ENCODE peak calls at places on chromosomes 5 and 9, in five cellular contexts. One of them, this sample, is unnamed.

GRCh38 chr9:83012160-83012559 is 50.8 kb downstream of the RASEF start:
- DNase-seq in neural crest cell: no peak
- DNase-seq in RWPE2: no peak
- DNase-seq in AG09319: no peak
- DNase-seq in left ventricle myocardium inferior: no peak
- DNase-seq in this sample: no peak

GRCh38 chr5:72417333-72418062 is 89.7 kb downstream of the ZNF366 start:
- DNase-seq in RWPE2: no peak
- DNase-seq in AG09319: no peak
- DNase-seq in neural crest cell: no peak
- DNase-seq in left ventricle myocardium inferior: no peak
- DNase-seq in this sample: no peak

GRCh38 chr9:130432362-130432761 is 12.4 kb upstream of the ASS1 start:
- DNase-seq in left ventricle myocardium inferior: no peak
- DNase-seq in neural crest cell: no peak
- DNase-seq in RWPE2: no peak
- DNase-seq in AG09319: no peak
- DNase-seq in this sample: no peak

GRCh38 chr5:92372766-92373165 is 989.6 kb upstream of the ARRDC3 start:
- DNase-seq in RWPE2: no peak
- DNase-seq in AG09319: no peak
- DNase-seq in neural crest cell: no peak
- DNase-seq in left ventricle myocardium inferior: no peak
- DNase-seq in this sample: no peak

GRCh38 chr9:86354048-86354881 is at the start of gene TUT7:
- DNase-seq in left ventricle myocardium inferior: peak; percentile 95
- DNase-seq in RWPE2: peak; percentile 93
- DNase-seq in neural crest cell: peak; percentile 94
- DNase-seq in AG09319: peak; percentile 85
- DNase-seq in this sample: peak; percentile 81

GRCh38 chr9:126805546-126806262 is 864 bp downstream of the ZBTB43 start:
- DNase-seq in AG09319: no peak
- DNase-seq in RWPE2: no peak
- DNase-seq in neural crest cell: no peak
- DNase-seq in left ventricle myocardium inferior: peak; percentile 61
- DNase-seq in this sample: no peak

GRCh38 chr9:137242329-137243204 is 1.5 kb downstream of the TUBB4B start:
- DNase-seq in RWPE2: no peak
- DNase-seq in left ventricle myocardium inferior: no peak
- DNase-seq in AG09319: no peak
- DNase-seq in neural crest cell: no peak
- DNase-seq in this sample: no peak

GRCh38 chr5:131272365-131273123 is 8.7 kb downstream of the CDC42SE2 start:
- DNase-seq in neural crest cell: no peak
- DNase-seq in RWPE2: no peak
- DNase-seq in AG09319: no peak
- DNase-seq in left ventricle myocardium inferior: no peak
- DNase-seq in this sample: no peak

GRCh38 chr9:113913426-113914195 is 37.5 kb downstream of the ZNF618 start:
- DNase-seq in AG09319: no peak
- DNase-seq in neural crest cell: no peak
- DNase-seq in RWPE2: no peak
- DNase-seq in left ventricle myocardium inferior: no peak
- DNase-seq in this sample: no peak

GRCh38 chr5:66843065-66843464 is 246.9 kb downstream of the MAST4 start:
- DNase-seq in left ventricle myocardium inferior: no peak
- DNase-seq in neural crest cell: no peak
- DNase-seq in RWPE2: no peak
- DNase-seq in AG09319: no peak
- DNase-seq in this sample: no peak

GRCh38 chr9:127159949-127160610 is 37.6 kb upstream of the ANGPTL2 start:
- DNase-seq in neural crest cell: no peak
- DNase-seq in left ventricle myocardium inferior: no peak
- DNase-seq in AG09319: no peak
- DNase-seq in RWPE2: no peak
- DNase-seq in this sample: no peak

GRCh38 chr5:74595143-74595915 is 45.2 kb downstream of the ENC1 start:
- DNase-seq in left ventricle myocardium inferior: no peak
- DNase-seq in AG09319: no peak
- DNase-seq in RWPE2: no peak
- DNase-seq in neural crest cell: no peak
- DNase-seq in this sample: no peak

GRCh38 chr5:6461006-6461405 is 12.3 kb downstream of the UBE2QL1 start:
- DNase-seq in RWPE2: no peak
- DNase-seq in AG09319: no peak
- DNase-seq in left ventricle myocardium inferior: no peak
- DNase-seq in neural crest cell: no peak
- DNase-seq in this sample: no peak

GRCh38 chr5:35854248-35854647 is 2.4 kb upstream of the IL7R start:
- DNase-seq in RWPE2: no peak
- DNase-seq in left ventricle myocardium inferior: no peak
- DNase-seq in AG09319: no peak
- DNase-seq in neural crest cell: no peak
- DNase-seq in this sample: no peak

GRCh38 chr9:135240222-135240621 is 152.8 kb downstream of the OLFM1 start:
- DNase-seq in neural crest cell: no peak
- DNase-seq in RWPE2: peak; percentile 15
- DNase-seq in AG09319: no peak
- DNase-seq in left ventricle myocardium inferior: no peak
- DNase-seq in this sample: peak; percentile 4

GRCh38 chr5:850511-851006 is at the start of gene ZDHHC11:
- DNase-seq in left ventricle myocardium inferior: peak; percentile 73
- DNase-seq in RWPE2: peak; percentile 64
- DNase-seq in neural crest cell: peak; percentile 44
- DNase-seq in AG09319: no peak
- DNase-seq in this sample: no peak

GRCh38 chr9:91119147-91119546 is 242.6 kb downstream of the AUH start:
- DNase-seq in neural crest cell: no peak
- DNase-seq in left ventricle myocardium inferior: no peak
- DNase-seq in AG09319: no peak
- DNase-seq in RWPE2: no peak
- DNase-seq in this sample: no peak

GRCh38 chr5:11724947-11725346 is 179.3 kb downstream of the CTNND2 start:
- DNase-seq in AG09319: no peak
- DNase-seq in neural crest cell: no peak
- DNase-seq in RWPE2: no peak
- DNase-seq in left ventricle myocardium inferior: no peak
- DNase-seq in this sample: no peak

GRCh38 chr9:38689678-38690077 is 30.3 kb downstream of the FAM240B start:
- DNase-seq in RWPE2: no peak
- DNase-seq in AG09319: no peak
- DNase-seq in neural crest cell: peak; percentile 26
- DNase-seq in left ventricle myocardium inferior: no peak
- DNase-seq in this sample: no peak

GRCh38 chr9:93390953-93391515 is 60.5 kb upstream of the FAM120A start:
- DNase-seq in RWPE2: no peak
- DNase-seq in neural crest cell: no peak
- DNase-seq in left ventricle myocardium inferior: no peak
- DNase-seq in AG09319: no peak
- DNase-seq in this sample: no peak

GRCh38 chr9:112338561-112338960 is 5.1 kb upstream of the PTBP3 start:
- DNase-seq in AG09319: no peak
- DNase-seq in left ventricle myocardium inferior: no peak
- DNase-seq in RWPE2: no peak
- DNase-seq in neural crest cell: no peak
- DNase-seq in this sample: no peak

GRCh38 chr5:171521219-171521633 is 101.8 kb downstream of the FGF18 start:
- DNase-seq in AG09319: peak; percentile 80
- DNase-seq in RWPE2: peak; percentile 88
- DNase-seq in left ventricle myocardium inferior: no peak
- DNase-seq in neural crest cell: no peak
- DNase-seq in this sample: no peak

GRCh38 chr5:157470616-157471015 is 10.6 kb downstream of the NIPAL4 start:
- DNase-seq in neural crest cell: no peak
- DNase-seq in RWPE2: no peak
- DNase-seq in left ventricle myocardium inferior: no peak
- DNase-seq in AG09319: no peak
- DNase-seq in this sample: no peak

GRCh38 chr5:22058620-22059019 is 794.5 kb downstream of the CDH12 start:
- DNase-seq in RWPE2: no peak
- DNase-seq in neural crest cell: no peak
- DNase-seq in AG09319: no peak
- DNase-seq in left ventricle myocardium inferior: no peak
- DNase-seq in this sample: no peak

GRCh38 chr5:10735569-10736255 is 25.3 kb downstream of the DAP start:
- DNase-seq in left ventricle myocardium inferior: no peak
- DNase-seq in AG09319: no peak
- DNase-seq in RWPE2: no peak
- DNase-seq in neural crest cell: no peak
- DNase-seq in this sample: no peak

GRCh38 chr5:38265546-38266179 is 7.3 kb downstream of the EGFLAM start:
- DNase-seq in RWPE2: no peak
- DNase-seq in neural crest cell: peak; percentile 91
- DNase-seq in left ventricle myocardium inferior: peak; percentile 22
- DNase-seq in AG09319: peak; percentile 11
- DNase-seq in this sample: no peak

GRCh38 chr5:74622122-74622521 is 18.4 kb downstream of the ENC1 start:
- DNase-seq in neural crest cell: no peak
- DNase-seq in RWPE2: no peak
- DNase-seq in AG09319: no peak
- DNase-seq in left ventricle myocardium inferior: no peak
- DNase-seq in this sample: no peak

GRCh38 chr5:159601216-159601615 is 270.9 kb upstream of the IL12B start:
- DNase-seq in left ventricle myocardium inferior: no peak
- DNase-seq in neural crest cell: no peak
- DNase-seq in AG09319: no peak
- DNase-seq in RWPE2: no peak
- DNase-seq in this sample: no peak

GRCh38 chr5:180618830-180619562 is 27.7 kb upstream of the SCGB3A1 start:
- DNase-seq in RWPE2: no peak
- DNase-seq in left ventricle myocardium inferior: no peak
- DNase-seq in neural crest cell: peak; percentile 65
- DNase-seq in AG09319: no peak
- DNase-seq in this sample: peak; percentile 93
- TF ChIP-seq CTCF in RWPE2: peak; percentile 57
- TF ChIP-seq CTCF in left ventricle myocardium inferior: no peak
- TF ChIP-seq CTCF in neural crest cell: peak; percentile 69
- TF ChIP-seq CTCF in AG09319: peak; percentile 7
- TF ChIP-seq CTCF in this sample: peak; percentile 40

DNA sequence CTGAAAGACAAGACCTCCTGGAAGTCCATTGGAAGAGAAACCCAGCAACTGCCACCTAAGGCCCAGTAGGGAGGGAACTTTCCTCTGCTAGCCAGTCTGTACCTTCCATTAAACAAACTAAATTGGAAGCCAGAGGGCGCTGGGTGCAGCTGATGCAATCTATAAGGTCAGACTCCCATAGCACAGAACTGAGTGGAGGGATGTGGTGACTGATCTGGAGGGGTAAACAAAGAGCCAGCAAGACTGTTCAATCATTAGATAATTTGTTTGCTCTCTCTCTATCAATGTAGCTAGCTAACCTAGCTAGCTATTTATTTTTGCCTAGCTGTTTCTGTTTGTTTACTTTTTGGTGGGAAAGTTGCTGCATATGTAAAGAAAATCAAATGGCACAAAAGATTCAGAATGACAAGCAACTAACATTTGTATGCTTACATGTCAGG is 291.8 kb upstream of the DAB2 start:
- DNase-seq in left ventricle myocardium inferior: no peak
- DNase-seq in RWPE2: no peak
- DNase-seq in AG09319: peak; percentile 3
- DNase-seq in neural crest cell: peak; percentile 2
- DNase-seq in this sample: no peak
- TF ChIP-seq CTCF in left ventricle myocardium inferior: peak; percentile 34
- TF ChIP-seq CTCF in RWPE2: peak; percentile 81
- TF ChIP-seq CTCF in AG09319: peak; percentile 36
- TF ChIP-seq CTCF in neural crest cell: peak; percentile 46
- TF ChIP-seq CTCF in this sample: peak; percentile 42

DNA sequence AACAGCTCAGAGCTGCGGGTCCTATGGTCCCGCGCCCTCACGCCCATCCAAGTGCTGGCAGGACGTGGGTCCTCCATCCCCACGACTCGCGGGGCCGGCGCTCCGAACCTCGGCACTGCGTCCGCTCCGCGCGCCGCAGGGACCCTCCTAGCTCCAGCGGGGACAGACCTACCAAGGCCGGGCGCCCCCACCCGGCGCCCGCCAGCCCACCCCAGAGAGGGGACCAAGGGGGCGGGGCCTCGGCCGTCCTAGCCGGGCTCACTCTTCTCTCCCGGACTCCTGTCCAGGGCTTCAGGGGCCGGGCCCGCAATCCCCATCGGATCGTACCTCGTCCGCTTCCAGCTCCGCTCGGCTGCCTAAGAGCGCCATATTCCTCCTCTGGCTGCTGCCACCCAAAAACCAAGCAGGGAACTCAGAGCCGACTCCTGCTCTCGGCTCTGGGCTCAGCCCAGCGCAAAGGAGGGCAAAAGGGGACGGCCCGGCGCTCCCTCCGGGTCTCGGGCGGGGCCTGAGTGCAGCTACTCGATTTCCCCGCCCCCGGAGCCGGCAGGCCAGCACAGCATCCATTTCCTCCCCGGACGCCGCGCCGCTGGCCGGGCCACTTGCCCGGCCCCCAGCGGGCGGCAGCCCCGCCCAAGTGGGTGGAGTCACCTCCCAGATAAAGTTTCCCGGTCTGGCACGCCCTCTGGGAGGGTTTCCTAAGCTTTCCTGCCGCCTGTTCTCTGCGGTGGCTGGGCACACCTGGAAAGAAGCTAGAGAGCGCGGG is at the start of gene TTC39B:
- DNase-seq in left ventricle myocardium inferior: peak; percentile 93
- DNase-seq in RWPE2: peak; percentile 93
- DNase-seq in neural crest cell: peak; percentile 90
- DNase-seq in AG09319: peak; percentile 79
- DNase-seq in this sample: peak; percentile 70
- TF ChIP-seq CTCF in left ventricle myocardium inferior: no peak
- TF ChIP-seq CTCF in RWPE2: no peak
- TF ChIP-seq CTCF in neural crest cell: no peak
- TF ChIP-seq CTCF in AG09319: no peak
- TF ChIP-seq CTCF in this sample: no peak

GRCh38 chr9:69805962-69806633 is 14.5 kb upstream of the CFAP95 start:
- DNase-seq in RWPE2: no peak
- DNase-seq in AG09319: no peak
- DNase-seq in neural crest cell: no peak
- DNase-seq in left ventricle myocardium inferior: peak; percentile 22
- DNase-seq in this sample: no peak

GRCh38 chr9:69811329-69811989 is 9.2 kb upstream of the CFAP95 start:
- DNase-seq in RWPE2: no peak
- DNase-seq in left ventricle myocardium inferior: no peak
- DNase-seq in neural crest cell: no peak
- DNase-seq in AG09319: no peak
- DNase-seq in this sample: no peak

GRCh38 chr9:69812068-69813000 is 8.3 kb upstream of the CFAP95 start:
- DNase-seq in AG09319: no peak
- DNase-seq in neural crest cell: no peak
- DNase-seq in RWPE2: no peak
- DNase-seq in left ventricle myocardium inferior: no peak
- DNase-seq in this sample: no peak

GRCh38 chr9:69806642-69807041 is 14.0 kb upstream of the CFAP95 start:
- DNase-seq in RWPE2: no peak
- DNase-seq in neural crest cell: no peak
- DNase-seq in AG09319: no peak
- DNase-seq in left ventricle myocardium inferior: no peak
- DNase-seq in this sample: no peak

GRCh38 chr9:69809304-69809863 is 11.2 kb upstream of the CFAP95 start:
- DNase-seq in AG09319: no peak
- DNase-seq in left ventricle myocardium inferior: no peak
- DNase-seq in neural crest cell: no peak
- DNase-seq in RWPE2: no peak
- DNase-seq in this sample: no peak
- TF ChIP-seq CTCF in AG09319: peak; percentile 27
- TF ChIP-seq CTCF in left ventricle myocardium inferior: no peak
- TF ChIP-seq CTCF in neural crest cell: peak; percentile 33
- TF ChIP-seq CTCF in RWPE2: peak; percentile 25
- TF ChIP-seq CTCF in this sample: no peak

GRCh38 chr9:116491219-116491618 is 195.9 kb upstream of the TRIM32 start:
- DNase-seq in left ventricle myocardium inferior: no peak
- DNase-seq in neural crest cell: no peak
- DNase-seq in AG09319: no peak
- DNase-seq in RWPE2: no peak
- DNase-seq in this sample: no peak
- TF ChIP-seq CTCF in left ventricle myocardium inferior: no peak
- TF ChIP-seq CTCF in neural crest cell: no peak
- TF ChIP-seq CTCF in AG09319: no peak
- TF ChIP-seq CTCF in RWPE2: no peak
- TF ChIP-seq CTCF in this sample: no peak